ENCODE peak calls at places on chromosomes 12 and 14, in seven cellular contexts. One of them, this sample, is unnamed.

GRCh38 chr14:23056956-23057756 is at the start of gene CDH24:
- DNase-seq in mucosa of gallbladder: peak
- DNase-seq in NCI-H774: no peak
- DNase-seq in NCI-H345: no peak
- DNase-seq in stimulated activated CD4-positive, alpha-beta T cell treated with anti-CD3 and anti-CD28 coated beads, Interleukin-15, amount 100 ng/mL, for 1 hour: peak
- DNase-seq in nucleus accumbens: no peak
- DNase-seq in activated CD8-positive, alpha-beta memory T cell treated with anti-CD3 and anti-CD28 coated beads for 24 hours: peak
- DNase-seq in this sample: no peak

GRCh38 chr12:106058256-106059182 is 80.2 kb downstream of the NUAK1 start:
- DNase-seq in mucosa of gallbladder: no peak
- DNase-seq in NCI-H774: no peak
- DNase-seq in NCI-H345: no peak
- DNase-seq in stimulated activated CD4-positive, alpha-beta T cell treated with anti-CD3 and anti-CD28 coated beads, Interleukin-15, amount 100 ng/mL, for 1 hour: no peak
- DNase-seq in nucleus accumbens: no peak
- DNase-seq in activated CD8-positive, alpha-beta memory T cell treated with anti-CD3 and anti-CD28 coated beads for 24 hours: no peak
- DNase-seq in this sample: no peak

GRCh38 chr12:124512667-124513296 is 54.6 kb downstream of the NCOR2 start:
- DNase-seq in mucosa of gallbladder: peak
- DNase-seq in NCI-H774: no peak
- DNase-seq in NCI-H345: no peak
- DNase-seq in stimulated activated CD4-positive, alpha-beta T cell treated with anti-CD3 and anti-CD28 coated beads, Interleukin-15, amount 100 ng/mL, for 1 hour: no peak
- DNase-seq in nucleus accumbens: peak
- DNase-seq in activated CD8-positive, alpha-beta memory T cell treated with anti-CD3 and anti-CD28 coated beads for 24 hours: no peak
- DNase-seq in this sample: peak

GRCh38 chr14:41607966-41608663 is 1.4 kb downstream of the LRFN5 start:
- DNase-seq in mucosa of gallbladder: no peak
- DNase-seq in NCI-H774: peak
- DNase-seq in NCI-H345: peak
- DNase-seq in stimulated activated CD4-positive, alpha-beta T cell treated with anti-CD3 and anti-CD28 coated beads, Interleukin-15, amount 100 ng/mL, for 1 hour: no peak
- DNase-seq in nucleus accumbens: no peak
- DNase-seq in activated CD8-positive, alpha-beta memory T cell treated with anti-CD3 and anti-CD28 coated beads for 24 hours: no peak
- DNase-seq in this sample: peak

GRCh38 chr12:94730846-94731245 is 80.5 kb upstream of the TMCC3 start:
- DNase-seq in mucosa of gallbladder: no peak
- DNase-seq in NCI-H774: no peak
- DNase-seq in NCI-H345: no peak
- DNase-seq in stimulated activated CD4-positive, alpha-beta T cell treated with anti-CD3 and anti-CD28 coated beads, Interleukin-15, amount 100 ng/mL, for 1 hour: no peak
- DNase-seq in nucleus accumbens: no peak
- DNase-seq in activated CD8-positive, alpha-beta memory T cell treated with anti-CD3 and anti-CD28 coated beads for 24 hours: no peak
- DNase-seq in this sample: no peak

GRCh38 chr12:402127-402456 is 648 bp downstream of the CCDC77 start:
- DNase-seq in mucosa of gallbladder: no peak
- DNase-seq in NCI-H774: no peak
- DNase-seq in NCI-H345: no peak
- DNase-seq in stimulated activated CD4-positive, alpha-beta T cell treated with anti-CD3 and anti-CD28 coated beads, Interleukin-15, amount 100 ng/mL, for 1 hour: no peak
- DNase-seq in nucleus accumbens: no peak
- DNase-seq in activated CD8-positive, alpha-beta memory T cell treated with anti-CD3 and anti-CD28 coated beads for 24 hours: no peak
- DNase-seq in this sample: no peak

GRCh38 chr12:115337693-115338543 is 653.9 kb upstream of the TBX3 start:
- DNase-seq in mucosa of gallbladder: peak
- DNase-seq in NCI-H774: no peak
- DNase-seq in NCI-H345: peak
- DNase-seq in stimulated activated CD4-positive, alpha-beta T cell treated with anti-CD3 and anti-CD28 coated beads, Interleukin-15, amount 100 ng/mL, for 1 hour: no peak
- DNase-seq in nucleus accumbens: no peak
- DNase-seq in activated CD8-positive, alpha-beta memory T cell treated with anti-CD3 and anti-CD28 coated beads for 24 hours: no peak
- DNase-seq in this sample: peak

GRCh38 chr14:100422556-100423420 is 99.6 kb downstream of the SLC25A47 start:
- DNase-seq in mucosa of gallbladder: no peak
- DNase-seq in NCI-H774: no peak
- DNase-seq in NCI-H345: no peak
- DNase-seq in stimulated activated CD4-positive, alpha-beta T cell treated with anti-CD3 and anti-CD28 coated beads, Interleukin-15, amount 100 ng/mL, for 1 hour: no peak
- DNase-seq in nucleus accumbens: no peak
- DNase-seq in activated CD8-positive, alpha-beta memory T cell treated with anti-CD3 and anti-CD28 coated beads for 24 hours: no peak
- DNase-seq in this sample: no peak

GRCh38 chr14:46259536-46259935 is 392.0 kb downstream of the RPL10L start:
- DNase-seq in mucosa of gallbladder: no peak
- DNase-seq in NCI-H774: no peak
- DNase-seq in NCI-H345: no peak
- DNase-seq in stimulated activated CD4-positive, alpha-beta T cell treated with anti-CD3 and anti-CD28 coated beads, Interleukin-15, amount 100 ng/mL, for 1 hour: no peak
- DNase-seq in nucleus accumbens: no peak
- DNase-seq in activated CD8-positive, alpha-beta memory T cell treated with anti-CD3 and anti-CD28 coated beads for 24 hours: no peak
- DNase-seq in this sample: no peak

GRCh38 chr14:23530360-23531055 is 21.1 kb downstream of the ZFHX2 start:
- DNase-seq in mucosa of gallbladder: no peak
- DNase-seq in NCI-H774: no peak
- DNase-seq in NCI-H345: no peak
- DNase-seq in stimulated activated CD4-positive, alpha-beta T cell treated with anti-CD3 and anti-CD28 coated beads, Interleukin-15, amount 100 ng/mL, for 1 hour: no peak
- DNase-seq in nucleus accumbens: no peak
- DNase-seq in activated CD8-positive, alpha-beta memory T cell treated with anti-CD3 and anti-CD28 coated beads for 24 hours: no peak
- DNase-seq in this sample: no peak

GRCh38 chr12:15151141-15152091 is 69.8 kb downstream of the RERG start:
- DNase-seq in mucosa of gallbladder: no peak
- DNase-seq in NCI-H774: peak
- DNase-seq in NCI-H345: peak
- DNase-seq in stimulated activated CD4-positive, alpha-beta T cell treated with anti-CD3 and anti-CD28 coated beads, Interleukin-15, amount 100 ng/mL, for 1 hour: no peak
- DNase-seq in nucleus accumbens: no peak
- DNase-seq in activated CD8-positive, alpha-beta memory T cell treated with anti-CD3 and anti-CD28 coated beads for 24 hours: no peak
- DNase-seq in this sample: peak

GRCh38 chr12:46303039-46303666 is 34.3 kb upstream of the SLC38A1 start:
- DNase-seq in mucosa of gallbladder: peak
- DNase-seq in NCI-H774: no peak
- DNase-seq in NCI-H345: no peak
- DNase-seq in stimulated activated CD4-positive, alpha-beta T cell treated with anti-CD3 and anti-CD28 coated beads, Interleukin-15, amount 100 ng/mL, for 1 hour: no peak
- DNase-seq in nucleus accumbens: no peak
- DNase-seq in activated CD8-positive, alpha-beta memory T cell treated with anti-CD3 and anti-CD28 coated beads for 24 hours: peak
- DNase-seq in this sample: no peak

GRCh38 chr12:69101505-69101904 is 137.9 kb upstream of the CPSF6 start:
- DNase-seq in mucosa of gallbladder: peak
- DNase-seq in NCI-H774: peak
- DNase-seq in NCI-H345: peak
- DNase-seq in stimulated activated CD4-positive, alpha-beta T cell treated with anti-CD3 and anti-CD28 coated beads, Interleukin-15, amount 100 ng/mL, for 1 hour: no peak
- DNase-seq in nucleus accumbens: no peak
- DNase-seq in activated CD8-positive, alpha-beta memory T cell treated with anti-CD3 and anti-CD28 coated beads for 24 hours: no peak
- DNase-seq in this sample: peak

GRCh38 chr14:58104808-58105207 is 47.2 kb downstream of the ARMH4 start:
- DNase-seq in mucosa of gallbladder: no peak
- DNase-seq in NCI-H774: no peak
- DNase-seq in NCI-H345: no peak
- DNase-seq in stimulated activated CD4-positive, alpha-beta T cell treated with anti-CD3 and anti-CD28 coated beads, Interleukin-15, amount 100 ng/mL, for 1 hour: no peak
- DNase-seq in nucleus accumbens: no peak
- DNase-seq in activated CD8-positive, alpha-beta memory T cell treated with anti-CD3 and anti-CD28 coated beads for 24 hours: no peak
- DNase-seq in this sample: no peak

GRCh38 chr14:44316647-44317432 is 190.2 kb downstream of the FSCB start:
- DNase-seq in mucosa of gallbladder: peak
- DNase-seq in NCI-H774: peak
- DNase-seq in NCI-H345: peak
- DNase-seq in stimulated activated CD4-positive, alpha-beta T cell treated with anti-CD3 and anti-CD28 coated beads, Interleukin-15, amount 100 ng/mL, for 1 hour: no peak
- DNase-seq in nucleus accumbens: peak
- DNase-seq in activated CD8-positive, alpha-beta memory T cell treated with anti-CD3 and anti-CD28 coated beads for 24 hours: no peak
- DNase-seq in this sample: peak

This sample was measured in DMS153.